ENCODE peak calls at places on chromosomes 7 and 10, in five cellular contexts. C is stomach; H is AG04450; U is hypothalamus; J is activated CD4-positive, alpha-beta T cell treated with anti-CD3 and anti-CD28 coated beads for 24 hours. N is an unnamed sample.

GRCh38 chr7:150377116-150377979 is 1.8 kb upstream of the ZNF775 start:
- DNase-seq in J (no peak), U (no peak), C (no peak), H (no peak), N (peak)

GRCh38 chr7:82726038-82726800 is 282.6 kb upstream of the CACNA2D1 start:
- DNase-seq in C (no peak), U (no peak), H (no peak), J (no peak), N (no peak)

GRCh38 chr10:3464760-3465405 is 292.3 kb upstream of the PITRM1 start:
- DNase-seq in H (no peak), J (no peak), U (no peak), C (no peak), N (no peak)

GRCh38 chr7:68841004-68841403 is 757.3 kb upstream of the AUTS2 start:
- DNase-seq in U (no peak), C (no peak), H (no peak), J (no peak), N (no peak)

GRCh38 chr7:4683884-4684565 is 1.9 kb downstream of the FOXK1 start:
- DNase-seq in H (no peak), C (peak), U (peak), J (peak), N (peak)

GRCh38 chr7:6536899-6537298 is 14.4 kb downstream of the GRID2IP start:
- DNase-seq in U (no peak), C (no peak), J (no peak), H (no peak), N (no peak)

GRCh38 chr10:76769587-76769986 is 868.0 kb downstream of the KCNMA1 start:
- DNase-seq in U (no peak), J (no peak), C (no peak), H (no peak), N (no peak)

GRCh38 chr10:7365029-7365750 is 45.6 kb downstream of the SFMBT2 start:
- DNase-seq in H (no peak), J (no peak), U (no peak), C (no peak), N (no peak)

GRCh38 chr10:122504551-122504950 is 43.2 kb downstream of the HTRA1 start:
- DNase-seq in H (peak), J (no peak), C (peak), U (peak), N (peak)

GRCh38 chr10:131874991-131875451 is 25.8 kb upstream of the PPP2R2D start:
- DNase-seq in H (peak), U (peak), C (peak), J (peak), N (peak)

GRCh38 chr10:101478956-101479355 is 109.1 kb downstream of the POLL start:
- DNase-seq in H (no peak), C (no peak), U (no peak), J (no peak), N (no peak)

GRCh38 chr10:110860576-110861241 is 11.0 kb upstream of the PDCD4 start:
- DNase-seq in U (no peak), H (no peak), J (no peak), C (no peak), N (no peak)

GRCh38 chr10:89029785-89030437 is 39.3 kb downstream of the FAS start:
- DNase-seq in U (peak), J (peak), C (peak), H (peak), N (peak)

GRCh38 chr10:104640339-104641149 is 546 bp upstream of the SORCS3 start:
- DNase-seq in H (no peak), U (no peak), C (no peak), J (no peak), N (no peak)

GRCh38 chr10:79230563-79231249 is 116.6 kb upstream of the PPIF start:
- DNase-seq in H (no peak), U (no peak), C (no peak), J (no peak), N (no peak)

GRCh38 chr7:19060870-19061269 is 56.6 kb downstream of the TWIST1 start:
- DNase-seq in U (no peak), H (no peak), C (no peak), J (no peak), N (no peak)

GRCh38 chr10:95303535-95303934 is 12.7 kb upstream of the PDLIM1 start:
- DNase-seq in J (no peak), U (no peak), C (no peak), H (no peak), N (no peak)

GRCh38 chr7:155800741-155801267 is 11.5 kb downstream of the SHH start:
- DNase-seq in J (no peak), C (no peak), H (no peak), U (no peak), N (no peak)

GRCh38 chr10:27611209-27611608 is 107.1 kb downstream of the RAB18 start:
- DNase-seq in C (no peak), J (no peak), H (peak), U (no peak), N (no peak)

GRCh38 chr10:33818343-33818742 is 483.9 kb upstream of the NRP1 start:
- DNase-seq in H (no peak), J (no peak), C (no peak), U (no peak), N (no peak)